ENCODE peak calls at places on chromosomes 13 and 19, in six cellular contexts. One of them, this sample, is unnamed. For H3K4me1, the result is how much of the 10 kb centered on the place peaks cover.

GRCh38 chr19:39182174-39182505 is 14.6 kb upstream of the NCCRP1 start:
- DNase-seq in keratinocyte: no peak
- DNase-seq in sigmoid colon: no peak
- DNase-seq in tibial artery: no peak
- DNase-seq in CD8-positive, alpha-beta T cell: no peak
- DNase-seq in Caco-2: no peak
- DNase-seq in this sample: no peak

GRCh38 chr19:7850429-7850819 is 20.4 kb downstream of the EVI5L start:
- DNase-seq in keratinocyte: no peak
- DNase-seq in sigmoid colon: no peak
- DNase-seq in tibial artery: no peak
- DNase-seq in CD8-positive, alpha-beta T cell: no peak
- DNase-seq in Caco-2: no peak
- DNase-seq in this sample: no peak

GRCh38 chr13:79659161-79659560 is 178.2 kb downstream of the NDFIP2 start:
- DNase-seq in keratinocyte: no peak
- DNase-seq in sigmoid colon: no peak
- DNase-seq in tibial artery: no peak
- DNase-seq in CD8-positive, alpha-beta T cell: no peak
- DNase-seq in Caco-2: no peak
- DNase-seq in this sample: no peak

GRCh38 chr19:47230122-47230920 is 678 bp downstream of the BBC3 start:
- DNase-seq in keratinocyte: no peak
- DNase-seq in sigmoid colon: peak
- DNase-seq in tibial artery: peak
- DNase-seq in CD8-positive, alpha-beta T cell: peak
- DNase-seq in Caco-2: peak
- DNase-seq in this sample: peak

GRCh38 chr13:74206061-74206561 is 71.9 kb upstream of the KLF12 start:
- DNase-seq in keratinocyte: no peak
- DNase-seq in sigmoid colon: no peak
- DNase-seq in tibial artery: no peak
- DNase-seq in CD8-positive, alpha-beta T cell: no peak
- DNase-seq in Caco-2: no peak
- DNase-seq in this sample: no peak

GRCh38 chr13:109249780-109250528 is 536.4 kb downstream of the IRS2 start:
- DNase-seq in keratinocyte: peak
- DNase-seq in sigmoid colon: no peak
- DNase-seq in tibial artery: no peak
- DNase-seq in CD8-positive, alpha-beta T cell: no peak
- DNase-seq in Caco-2: no peak
- DNase-seq in this sample: no peak

GRCh38 chr19:37114001-37114400 is 35.8 kb downstream of the ZNF420 start:
- DNase-seq in keratinocyte: no peak
- DNase-seq in sigmoid colon: no peak
- DNase-seq in tibial artery: no peak
- DNase-seq in CD8-positive, alpha-beta T cell: no peak
- DNase-seq in Caco-2: no peak
- DNase-seq in this sample: no peak

GRCh38 chr19:39874404-39874803 is 28.2 kb upstream of the FBL start:
- DNase-seq in keratinocyte: no peak
- DNase-seq in sigmoid colon: no peak
- DNase-seq in tibial artery: no peak
- DNase-seq in CD8-positive, alpha-beta T cell: no peak
- DNase-seq in Caco-2: no peak
- DNase-seq in this sample: peak

GRCh38 chr13:101433895-101434294 is 17.6 kb upstream of the NALCN start:
- DNase-seq in keratinocyte: no peak
- DNase-seq in sigmoid colon: no peak
- DNase-seq in tibial artery: no peak
- DNase-seq in CD8-positive, alpha-beta T cell: no peak
- DNase-seq in Caco-2: no peak
- DNase-seq in this sample: no peak

GRCh38 chr13:97226013-97226412 is 3.9 kb downstream of the MBNL2 start:
- DNase-seq in keratinocyte: no peak
- DNase-seq in sigmoid colon: no peak
- DNase-seq in tibial artery: no peak
- DNase-seq in CD8-positive, alpha-beta T cell: no peak
- DNase-seq in Caco-2: no peak
- DNase-seq in this sample: no peak

GRCh38 chr19:38183227-38183914 is 40.7 kb downstream of the DPF1 start:
- DNase-seq in keratinocyte: no peak
- DNase-seq in sigmoid colon: no peak
- DNase-seq in tibial artery: no peak
- DNase-seq in CD8-positive, alpha-beta T cell: no peak
- DNase-seq in Caco-2: no peak
- DNase-seq in this sample: no peak

GRCh38 chr19:16252459-16253205 is 54.9 kb downstream of the AP1M1 start:
- DNase-seq in keratinocyte: no peak
- DNase-seq in sigmoid colon: peak
- DNase-seq in tibial artery: peak
- DNase-seq in CD8-positive, alpha-beta T cell: no peak
- DNase-seq in Caco-2: no peak
- DNase-seq in this sample: peak

GRCh38 chr19:3516675-3517207 is 10.6 kb downstream of the FZR1 start:
- DNase-seq in keratinocyte: no peak
- DNase-seq in sigmoid colon: no peak
- DNase-seq in tibial artery: no peak
- DNase-seq in CD8-positive, alpha-beta T cell: peak
- DNase-seq in Caco-2: no peak
- DNase-seq in this sample: no peak

GRCh38 chr19:7783991-7784421 is 21.0 kb downstream of the CLEC4M start:
- DNase-seq in keratinocyte: peak
- DNase-seq in sigmoid colon: no peak
- DNase-seq in tibial artery: peak
- DNase-seq in CD8-positive, alpha-beta T cell: no peak
- DNase-seq in Caco-2: peak
- DNase-seq in this sample: no peak

GRCh38 chr19:13132471-13133166 is 14.6 kb downstream of the NACC1 start:
- DNase-seq in keratinocyte: no peak
- DNase-seq in sigmoid colon: no peak
- DNase-seq in tibial artery: no peak
- DNase-seq in CD8-positive, alpha-beta T cell: peak
- DNase-seq in Caco-2: no peak
- DNase-seq in this sample: no peak

GRCh38 chr13:85812282-85812681 is 13.1 kb upstream of the SLITRK6 start:
- DNase-seq in keratinocyte: no peak
- DNase-seq in sigmoid colon: no peak
- DNase-seq in tibial artery: no peak
- DNase-seq in CD8-positive, alpha-beta T cell: no peak
- DNase-seq in Caco-2: no peak
- DNase-seq in this sample: no peak

GRCh38 chr19:8161135-8161646 is 11.8 kb upstream of the FBN3 start:
- DNase-seq in keratinocyte: no peak
- DNase-seq in sigmoid colon: no peak
- DNase-seq in tibial artery: no peak
- DNase-seq in CD8-positive, alpha-beta T cell: no peak
- DNase-seq in Caco-2: peak
- DNase-seq in this sample: no peak

GRCh38 chr13:39684531-39685137 is 29.2 kb downstream of the COG6 start:
- DNase-seq in keratinocyte: no peak
- DNase-seq in sigmoid colon: no peak
- DNase-seq in tibial artery: no peak
- DNase-seq in CD8-positive, alpha-beta T cell: no peak
- DNase-seq in Caco-2: no peak
- DNase-seq in this sample: no peak

GRCh38 chr13:100666124-100666523 is 8.5 kb downstream of the TMTC4 start:
- DNase-seq in keratinocyte: no peak
- DNase-seq in sigmoid colon: no peak
- DNase-seq in tibial artery: no peak
- DNase-seq in CD8-positive, alpha-beta T cell: no peak
- DNase-seq in Caco-2: no peak
- DNase-seq in this sample: no peak

GRCh38 chr19:46776927-46777911 is 11.2 kb downstream of the SLC1A5 start:
- DNase-seq in keratinocyte: no peak
- DNase-seq in sigmoid colon: no peak
- DNase-seq in tibial artery: no peak
- DNase-seq in CD8-positive, alpha-beta T cell: no peak
- DNase-seq in Caco-2: peak
- DNase-seq in this sample: no peak

GRCh38 chr19:2680808-2681207 is 21.7 kb downstream of the GNG7 start:
- DNase-seq in keratinocyte: no peak
- DNase-seq in sigmoid colon: no peak
- DNase-seq in tibial artery: no peak
- DNase-seq in CD8-positive, alpha-beta T cell: no peak
- DNase-seq in Caco-2: no peak
- DNase-seq in this sample: no peak

GRCh38 chr19:41426116-41426841 is 895 bp downstream of the B3GNT8 start:
- DNase-seq in keratinocyte: no peak
- DNase-seq in sigmoid colon: no peak
- DNase-seq in tibial artery: no peak
- DNase-seq in CD8-positive, alpha-beta T cell: no peak
- DNase-seq in Caco-2: no peak
- DNase-seq in this sample: no peak

GRCh38 chr19:39265321-39265916 is 2.8 kb upstream of the IFNL2 start:
- DNase-seq in keratinocyte: no peak
- DNase-seq in sigmoid colon: no peak
- DNase-seq in tibial artery: no peak
- DNase-seq in CD8-positive, alpha-beta T cell: no peak
- DNase-seq in Caco-2: no peak
- DNase-seq in this sample: no peak

GRCh38 chr19:7734220-7735203 is 2.6 kb upstream of the CLEC4G start:
- DNase-seq in keratinocyte: no peak
- DNase-seq in sigmoid colon: peak
- DNase-seq in tibial artery: no peak
- DNase-seq in CD8-positive, alpha-beta T cell: no peak
- DNase-seq in Caco-2: no peak
- DNase-seq in this sample: no peak

GRCh38 chr19:39316627-39317321 is 3.9 kb downstream of the LRFN1 start:
- DNase-seq in keratinocyte: no peak
- DNase-seq in sigmoid colon: no peak
- DNase-seq in tibial artery: no peak
- DNase-seq in CD8-positive, alpha-beta T cell: no peak
- DNase-seq in Caco-2: no peak
- DNase-seq in this sample: no peak

GRCh38 chr19:8459520-8460260 is 14.9 kb downstream of the HNRNPM start:
- DNase-seq in keratinocyte: no peak
- DNase-seq in sigmoid colon: no peak
- DNase-seq in tibial artery: no peak
- DNase-seq in CD8-positive, alpha-beta T cell: no peak
- DNase-seq in Caco-2: no peak
- DNase-seq in this sample: no peak

GRCh38 chr19:49981603-49982593 is 20.9 kb upstream of the SIGLEC11 start:
- DNase-seq in keratinocyte: no peak
- DNase-seq in sigmoid colon: no peak
- DNase-seq in tibial artery: no peak
- DNase-seq in CD8-positive, alpha-beta T cell: no peak
- DNase-seq in Caco-2: no peak
- DNase-seq in this sample: no peak

GRCh38 chr19:45947926-45948325 is 25.7 kb downstream of the NOVA2 start:
- DNase-seq in keratinocyte: no peak
- DNase-seq in sigmoid colon: no peak
- DNase-seq in tibial artery: no peak
- DNase-seq in CD8-positive, alpha-beta T cell: no peak
- DNase-seq in Caco-2: no peak
- DNase-seq in this sample: no peak

GRCh38 chr19:33727331-33728028 is 69.2 kb upstream of the KCTD15 start:
- DNase-seq in keratinocyte: no peak
- DNase-seq in sigmoid colon: no peak
- DNase-seq in tibial artery: no peak
- DNase-seq in CD8-positive, alpha-beta T cell: no peak
- DNase-seq in Caco-2: no peak
- DNase-seq in this sample: no peak

GRCh38 chr19:56113071-56113632 is 7.9 kb downstream of the ZNF787 start:
- DNase-seq in keratinocyte: no peak
- DNase-seq in sigmoid colon: no peak
- DNase-seq in tibial artery: no peak
- DNase-seq in CD8-positive, alpha-beta T cell: no peak
- DNase-seq in Caco-2: no peak
- DNase-seq in this sample: no peak

GRCh38 chr13:106493569-106493968 is 41.9 kb downstream of the EFNB2 start:
- DNase-seq in keratinocyte: no peak
- DNase-seq in sigmoid colon: no peak
- DNase-seq in tibial artery: peak
- DNase-seq in CD8-positive, alpha-beta T cell: no peak
- DNase-seq in Caco-2: no peak
- DNase-seq in this sample: peak

GRCh38 chr13:26589754-26590153 is 32.3 kb downstream of the WASF3 start:
- DNase-seq in keratinocyte: no peak
- DNase-seq in sigmoid colon: no peak
- DNase-seq in tibial artery: no peak
- DNase-seq in CD8-positive, alpha-beta T cell: no peak
- DNase-seq in Caco-2: no peak
- DNase-seq in this sample: no peak
- H3K4me3 ChIP-seq in keratinocyte: no peak
- H3K4me3 ChIP-seq in sigmoid colon: no peak
- H3K4me3 ChIP-seq in tibial artery: no peak
- H3K4me3 ChIP-seq in CD8-positive, alpha-beta T cell: no peak
- H3K4me3 ChIP-seq in Caco-2: no peak
- H3K4me3 ChIP-seq in this sample: no peak

GRCh38 chr13:75411924-75412537 is 69.9 kb downstream of the TBC1D4 start:
- DNase-seq in keratinocyte: no peak
- DNase-seq in sigmoid colon: no peak
- DNase-seq in tibial artery: no peak
- DNase-seq in CD8-positive, alpha-beta T cell: no peak
- DNase-seq in Caco-2: no peak
- DNase-seq in this sample: no peak
- H3K4me1 ChIP-seq in keratinocyte: under half
- H3K4me1 ChIP-seq in sigmoid colon: under half
- H3K4me1 ChIP-seq in tibial artery: under half
- H3K4me1 ChIP-seq in CD8-positive, alpha-beta T cell: under half
- H3K4me1 ChIP-seq in Caco-2: under half
- H3K4me1 ChIP-seq in this sample: under half

GRCh38 chr19:54017266-54017665 is 25.8 kb downstream of the CACNG6 start:
- DNase-seq in keratinocyte: no peak
- DNase-seq in sigmoid colon: no peak
- DNase-seq in tibial artery: no peak
- DNase-seq in CD8-positive, alpha-beta T cell: no peak
- DNase-seq in Caco-2: no peak
- DNase-seq in this sample: no peak
- H3K4me3 ChIP-seq in keratinocyte: no peak
- H3K4me3 ChIP-seq in sigmoid colon: no peak
- H3K4me3 ChIP-seq in tibial artery: no peak
- H3K4me3 ChIP-seq in CD8-positive, alpha-beta T cell: no peak
- H3K4me3 ChIP-seq in Caco-2: no peak
- H3K4me3 ChIP-seq in this sample: no peak

DNA sequence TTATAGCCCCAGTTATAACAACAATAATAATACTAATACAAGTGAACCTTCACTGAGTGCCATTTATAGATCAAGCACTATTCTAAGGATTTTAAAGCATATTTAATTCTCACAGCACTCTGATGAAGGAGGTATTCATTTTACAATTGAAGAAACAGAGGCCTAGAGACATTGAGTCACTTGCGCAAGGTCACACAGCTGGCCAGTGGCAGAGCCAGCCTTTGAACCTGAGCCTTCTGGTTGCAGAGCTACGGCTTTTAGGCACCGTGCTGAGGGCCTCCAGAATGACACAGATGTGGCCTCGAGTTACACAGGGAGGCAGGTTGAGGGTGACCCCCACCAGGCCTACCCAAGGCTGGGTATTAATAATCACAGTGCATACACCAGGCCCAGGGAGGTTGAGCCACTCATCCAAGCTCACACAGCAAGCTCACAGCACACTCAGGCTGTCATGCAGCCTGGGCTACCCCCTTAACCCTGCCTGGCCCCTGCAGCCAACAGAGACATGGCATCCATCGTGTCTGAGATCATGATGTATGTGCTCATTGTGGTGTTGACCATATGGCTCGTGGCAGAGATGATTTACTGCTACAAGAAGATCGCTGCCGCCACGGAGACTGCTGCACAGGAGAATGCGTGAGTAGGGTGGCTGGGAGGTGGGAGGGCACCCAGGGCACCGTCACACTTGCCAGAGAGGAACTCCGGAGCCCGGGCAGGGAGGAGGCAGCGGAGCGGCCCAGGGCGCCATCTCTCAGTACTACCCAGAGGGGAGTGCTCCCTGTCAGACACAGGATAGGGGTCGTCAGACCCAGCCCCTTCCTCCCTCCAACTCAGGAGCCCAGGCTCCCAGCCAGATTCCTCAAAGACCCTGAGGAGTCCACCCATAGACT is 2.7 kb upstream of the HPN start:
- DNase-seq in keratinocyte: no peak
- DNase-seq in sigmoid colon: no peak
- DNase-seq in tibial artery: no peak
- DNase-seq in CD8-positive, alpha-beta T cell: peak
- DNase-seq in Caco-2: no peak
- DNase-seq in this sample: no peak
- H3K4me1 ChIP-seq in keratinocyte: under half
- H3K4me1 ChIP-seq in sigmoid colon: under half
- H3K4me1 ChIP-seq in tibial artery: under half
- H3K4me1 ChIP-seq in CD8-positive, alpha-beta T cell: under half
- H3K4me1 ChIP-seq in Caco-2: under half
- H3K4me1 ChIP-seq in this sample: under half

This sample was measured in aorta.